ENCODE peak calls at places on chromosome 13, in six cellular contexts. Q, A, J, O, P and H are unnamed samples.
A peak's percentile ranks its signal among the peaks of the same experiment; 100 is the strongest.

GRCh38 chr13:48446454-48446853 is 33.5 kb upstream of the LPAR6 start:
- DNase-seq in Q (no peak), A (no peak), J (no peak), O (no peak), P (no peak), H (no peak)

GRCh38 chr13:106114981-106115554 is 420.4 kb downstream of the EFNB2 start:
- DNase-seq in Q (no peak), A (no peak), J (no peak), O (no peak), P (no peak), H (no peak)

GRCh38 chr13:46086985-46087384 is 17.8 kb downstream of the CPB2 start:
- DNase-seq in Q (no peak), A (peak; percentile 28), J (no peak), O (no peak), P (no peak), H (no peak)

GRCh38 chr13:114110091-114110829 is 22.2 kb downstream of the RASA3 start:
- DNase-seq in Q (peak; percentile 81), A (peak; percentile 25), J (no peak), O (peak; percentile 87), P (no peak), H (peak; percentile 75)

GRCh38 chr13:55013051-55013450 is 1984.4 kb downstream of the OLFM4 start:
- DNase-seq in Q (no peak), A (no peak), J (no peak), O (no peak), P (no peak), H (no peak)

GRCh38 chr13:20923272-20923671 is 20.7 kb upstream of the XPO4 start:
- DNase-seq in Q (no peak), A (no peak), J (no peak), O (no peak), P (no peak), H (no peak)

GRCh38 chr13:113653264-113654174 is 4.5 kb downstream of the ATP4B start:
- DNase-seq in Q (no peak), A (no peak), J (no peak), O (peak; percentile 69), P (no peak), H (no peak)

GRCh38 chr13:31697290-31697689 is 42.0 kb upstream of the RXFP2 start:
- DNase-seq in Q (no peak), A (no peak), J (no peak), O (no peak), P (no peak), H (no peak)

GRCh38 chr13:71477735-71478134 is 389.3 kb downstream of the DACH1 start:
- DNase-seq in Q (no peak), A (no peak), J (no peak), O (no peak), P (no peak), H (no peak)

GRCh38 chr13:39776439-39776838 is 121.0 kb downstream of the COG6 start:
- DNase-seq in Q (no peak), A (no peak), J (no peak), O (no peak), P (no peak), H (no peak)

GRCh38 chr13:71661921-71662320 is 205.1 kb downstream of the DACH1 start:
- DNase-seq in Q (no peak), A (no peak), J (no peak), O (no peak), P (no peak), H (no peak)

GRCh38 chr13:62294210-62294609 is 878.6 kb upstream of the PCDH20 start:
- DNase-seq in Q (no peak), A (no peak), J (no peak), O (no peak), P (no peak), H (no peak)

GRCh38 chr13:50629497-50629896 is 214.0 kb downstream of the DLEU7 start:
- DNase-seq in Q (no peak), A (no peak), J (no peak), O (no peak), P (no peak), H (no peak)

GRCh38 chr13:58587183-58587582 is 955.6 kb downstream of the PCDH17 start:
- DNase-seq in Q (no peak), A (no peak), J (no peak), O (no peak), P (no peak), H (no peak)

GRCh38 chr13:46728777-46729176 is 68.2 kb downstream of the ESD start:
- DNase-seq in Q (no peak), A (no peak), J (no peak), O (no peak), P (no peak), H (no peak)

GRCh38 chr13:45092668-45093067 is 27.6 kb upstream of the GTF2F2 start:
- DNase-seq in Q (no peak), A (no peak), J (no peak), O (no peak), P (no peak), H (no peak)

GRCh38 chr13:27919299-27919933 is 384 bp upstream of the PDX1 start:
- DNase-seq in Q (no peak), A (peak; percentile 38), J (no peak), O (no peak), P (no peak), H (peak; percentile 19)

GRCh38 chr13:48938308-48938943 is 37.3 kb upstream of the FNDC3A start:
- DNase-seq in Q (no peak), A (no peak), J (no peak), O (no peak), P (no peak), H (no peak)

GRCh38 chr13:109105899-109106298 is 476.5 kb downstream of the MYO16 start:
- DNase-seq in Q (no peak), A (no peak), J (no peak), O (no peak), P (no peak), H (no peak)

GRCh38 chr13:99417151-99417820 is 84.0 kb upstream of the TM9SF2 start:
- DNase-seq in Q (peak; percentile 42), A (no peak), J (no peak), O (peak; percentile 39), P (no peak), H (no peak)

GRCh38 chr13:24280722-24281121 is 28.7 kb upstream of the C1QTNF9 start:
- DNase-seq in Q (no peak), A (no peak), J (no peak), O (no peak), P (no peak), H (no peak)

GRCh38 chr13:90757127-90757680 is 590.3 kb upstream of the MIR17HG start:
- DNase-seq in Q (no peak), A (no peak), J (no peak), O (no peak), P (no peak), H (no peak)

GRCh38 chr13:42656136-42656535 is 82.2 kb downstream of the TNFSF11 start:
- DNase-seq in Q (no peak), A (no peak), J (no peak), O (no peak), P (no peak), H (no peak)

GRCh38 chr13:101397742-101398141 is 18.6 kb downstream of the NALCN start:
- DNase-seq in Q (no peak), A (no peak), J (no peak), O (no peak), P (no peak), H (no peak)

GRCh38 chr13:91025442-91025841 is 322.0 kb upstream of the MIR17HG start:
- DNase-seq in Q (no peak), A (no peak), J (no peak), O (no peak), P (no peak), H (no peak)

GRCh38 chr13:25067054-25067453 is 28.9 kb upstream of the PABPC3 start:
- DNase-seq in Q (no peak), A (peak; percentile 36), J (no peak), O (no peak), P (no peak), H (no peak)

GRCh38 chr13:19597523-19597922 is 35.9 kb upstream of the MPHOSPH8 start:
- DNase-seq in Q (no peak), A (no peak), J (no peak), O (no peak), P (no peak), H (no peak)

GRCh38 chr13:52003551-52003950 is 7.7 kb downstream of the ATP7B start:
- DNase-seq in Q (no peak), A (no peak), J (no peak), O (no peak), P (no peak), H (no peak)

GRCh38 chr13:36965767-36966166 is 33.4 kb downstream of the ALG5 start:
- DNase-seq in Q (no peak), A (no peak), J (no peak), O (no peak), P (no peak), H (no peak)